ENCODE peak calls at places on chromosomes 16 and 17, in eight cellular contexts. O is B cell, X is glutamatergic neuron, N is HFFc6, Q is psoas muscle, W is bronchial epithelial cell, U is progenitor cell of endocrine pancreas, M is GM06990. Y is an unnamed sample.

GRCh38 chr17:17425005-17425404 is 51.8 kb upstream of the MED9 start:
- DNase-seq in O (no peak), X (no peak), N (peak; percentile 24), Q (no peak), W (no peak), U (no peak), M (no peak), Y (no peak)

GRCh38 chr16:85382717-85383118 is 230.4 kb upstream of the GSE1 start:
- DNase-seq in O (no peak), X (peak; percentile 11), N (no peak), Q (no peak), W (no peak), U (no peak), M (no peak), Y (no peak)

GRCh38 chr16:27253526-27253930 is 15.0 kb downstream of the NSMCE1 start:
- DNase-seq in O (no peak), X (no peak), N (peak; percentile 84), Q (no peak), W (peak; percentile 89), U (no peak), M (no peak), Y (peak; percentile 44)

GRCh38 chr17:37148171-37148570 is 199.4 kb downstream of the AATF start:
- DNase-seq in O (no peak), X (no peak), N (no peak), Q (no peak), W (no peak), U (no peak), M (no peak), Y (no peak)

GRCh38 chr16:13959626-13960025 is 39.7 kb downstream of the ERCC4 start:
- DNase-seq in O (no peak), X (no peak), N (no peak), Q (no peak), W (peak; percentile 66), U (no peak), M (no peak), Y (no peak)

GRCh38 chr16:74279266-74279665 is 17.3 kb upstream of the PSMD7 start:
- DNase-seq in O (no peak), X (no peak), N (no peak), Q (no peak), W (no peak), U (no peak), M (no peak), Y (no peak)

GRCh38 chr17:39705786-39706348 is 6.0 kb downstream of the ERBB2 start:
- DNase-seq in O (no peak), X (no peak), N (no peak), Q (no peak), W (peak; percentile 86), U (no peak), M (no peak), Y (no peak)

GRCh38 chr16:8346291-8346690 is 244.0 kb downstream of the TMEM114 start:
- DNase-seq in O (no peak), X (no peak), N (no peak), Q (no peak), W (no peak), U (peak; percentile 48), M (no peak), Y (peak; percentile 3)

GRCh38 chr16:3158498-3159314 is 23.9 kb downstream of the ZNF213 start:
- DNase-seq in O (peak; percentile 98), X (peak; percentile 63), N (peak; percentile 83), Q (peak; percentile 82), W (peak; percentile 75), U (peak; percentile 58), M (peak; percentile 92), Y (peak; percentile 91)

GRCh38 chr17:9700754-9701476 is 55.6 kb downstream of the USP43 start:
- DNase-seq in O (no peak), X (no peak), N (no peak), Q (no peak), W (no peak), U (no peak), M (no peak), Y (no peak)

GRCh38 chr16:2776500-2777139 is 460 bp downstream of the ELOB start:
- DNase-seq in O (peak; percentile 64), X (peak; percentile 46), N (no peak), Q (no peak), W (no peak), U (no peak), M (peak; percentile 63), Y (peak; percentile 58)

GRCh38 chr16:29789775-29790182 is 772 bp upstream of the KIF22 start:
- DNase-seq in O (no peak), X (no peak), N (no peak), Q (no peak), W (no peak), U (no peak), M (no peak), Y (no peak)

DNA sequence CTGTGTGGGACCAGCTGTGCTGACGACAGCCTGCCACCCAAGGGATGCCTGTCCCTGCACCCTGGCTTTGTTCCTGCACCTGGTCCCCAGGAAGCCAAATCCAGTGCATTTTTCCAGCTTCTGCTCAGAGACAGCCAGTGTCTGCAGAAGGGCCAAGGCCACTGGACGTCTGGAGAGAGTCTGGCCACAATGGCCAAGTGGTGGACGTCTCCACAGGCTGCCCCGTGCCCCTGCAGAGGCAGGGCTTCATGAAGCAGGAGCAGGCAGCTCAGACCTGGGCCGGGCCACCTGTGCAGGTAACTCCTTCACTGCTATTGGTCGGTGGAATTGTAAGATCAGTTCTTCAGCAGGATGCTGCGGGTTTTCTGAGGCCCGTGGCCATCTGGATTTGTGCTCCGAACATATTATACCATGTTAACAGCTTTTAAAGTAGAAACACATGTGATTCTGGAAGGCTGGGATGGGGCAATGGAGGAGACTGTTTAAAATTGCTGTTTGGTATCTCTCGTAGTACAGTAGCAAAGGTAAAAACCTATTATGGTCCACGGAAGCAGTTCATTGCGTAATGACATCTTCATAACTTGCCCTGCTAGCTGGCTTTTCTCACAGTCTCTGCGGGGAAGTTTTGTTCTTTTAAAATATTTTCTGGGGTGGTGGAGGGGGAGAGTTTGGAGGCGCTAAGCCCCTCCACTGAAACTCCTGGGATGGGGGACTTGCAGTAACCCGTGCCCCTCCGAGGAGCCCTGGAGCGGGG is 185.3 kb downstream of the CCDC182 start:
- DNase-seq in O (no peak), X (no peak), N (no peak), Q (no peak), W (no peak), U (no peak), M (no peak), Y (no peak)
- TF ChIP-seq CTCF in O (no peak), X (no peak), N (no peak), Q (no peak), W (no peak), U (no peak), M (no peak), Y (no peak)

GRCh38 chr17:2935622-2936021 is 127.8 kb downstream of the OR1D5 start:
- DNase-seq in O (no peak), X (no peak), N (no peak), Q (no peak), W (no peak), U (no peak), M (no peak), Y (no peak)

GRCh38 chr17:2936351-2936750 is 127.1 kb downstream of the OR1D5 start:
- DNase-seq in O (no peak), X (no peak), N (no peak), Q (no peak), W (no peak), U (no peak), M (no peak), Y (no peak)

GRCh38 chr17:2936771-2937321 is 126.6 kb downstream of the OR1D5 start:
- DNase-seq in O (no peak), X (no peak), N (no peak), Q (no peak), W (no peak), U (no peak), M (no peak), Y (no peak)

GRCh38 chr17:2939714-2940351 is 123.6 kb downstream of the OR1D5 start:
- DNase-seq in O (no peak), X (no peak), N (no peak), Q (no peak), W (no peak), U (no peak), M (no peak), Y (no peak)

DNA sequence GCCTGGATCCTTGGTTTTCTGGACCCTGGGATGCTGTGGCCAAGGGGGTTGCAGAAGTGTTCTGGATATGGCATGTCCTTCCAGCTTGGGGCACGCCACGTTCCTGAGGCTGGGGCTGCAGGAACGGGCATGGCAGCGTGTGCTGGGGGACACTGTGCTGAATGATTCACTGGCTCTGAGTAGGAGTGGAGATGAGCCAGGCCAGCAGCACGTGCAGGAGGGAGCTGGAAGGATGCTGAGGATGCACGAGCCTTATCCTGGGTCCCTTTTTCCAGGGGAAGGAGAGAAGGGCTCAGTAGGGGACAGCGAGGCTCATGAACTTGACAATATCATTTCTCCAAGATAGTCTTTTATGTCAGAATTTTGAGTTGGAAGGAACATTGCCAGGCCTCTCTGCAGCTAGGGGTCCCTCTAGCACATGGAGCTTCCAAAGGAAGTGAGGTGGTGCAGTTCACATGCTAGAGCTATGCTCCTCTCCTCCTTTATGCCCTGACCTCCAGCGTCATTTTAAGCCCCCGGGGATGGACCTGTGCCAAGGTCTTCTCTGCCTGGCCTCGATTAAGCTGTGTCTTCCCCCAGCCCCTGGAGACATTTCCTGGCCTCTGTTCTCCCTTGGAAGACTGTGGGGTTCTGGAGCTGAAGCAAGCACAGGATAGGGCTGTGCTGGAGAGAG is 125.9 kb downstream of the OR1D5 start:
- DNase-seq in O (no peak), X (no peak), N (peak; percentile 38), Q (no peak), W (no peak), U (no peak), M (no peak), Y (no peak)
- TF ChIP-seq CTCF in O (no peak), X (no peak), N (peak; percentile 47), Q (no peak), W (no peak), U (no peak), M (no peak), Y (no peak)

DNA sequence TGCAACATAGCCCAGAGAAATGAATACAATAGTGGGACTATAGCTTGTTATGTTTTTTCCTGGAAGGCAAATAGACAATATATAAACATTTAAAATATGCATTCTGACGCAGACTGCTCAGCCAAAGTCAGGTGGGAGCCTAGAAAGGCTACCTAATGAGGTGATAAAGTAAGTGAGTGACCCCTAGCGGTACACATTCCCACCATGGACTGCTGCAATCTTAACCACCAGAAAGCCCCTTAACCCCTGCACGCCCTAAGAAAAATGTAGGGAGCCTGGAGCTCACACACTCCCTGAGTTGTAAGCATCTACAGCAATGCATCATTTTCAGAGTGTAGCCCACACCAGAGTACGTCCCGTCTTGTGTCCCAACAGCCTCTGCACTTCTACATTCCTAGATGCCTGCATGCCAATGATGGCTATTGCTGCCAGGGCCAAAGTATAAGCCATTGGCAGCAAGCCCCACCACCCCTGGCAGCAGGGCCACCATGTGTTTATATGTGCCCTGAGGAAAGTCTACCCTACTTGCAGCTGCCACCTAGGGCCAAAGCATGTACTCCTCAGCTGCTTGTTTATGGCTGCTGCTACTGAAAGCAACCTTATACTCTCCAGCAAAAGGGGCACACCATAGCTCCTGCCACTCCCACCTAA is 127.6 kb downstream of the KIF2B start:
- DNase-seq in O (no peak), X (no peak), N (no peak), Q (no peak), W (no peak), U (no peak), M (no peak), Y (no peak)
- TF ChIP-seq CTCF in O (no peak), X (peak; percentile 27), N (no peak), Q (peak; percentile 4), W (no peak), U (peak; percentile 58), M (no peak), Y (no peak)

DNA sequence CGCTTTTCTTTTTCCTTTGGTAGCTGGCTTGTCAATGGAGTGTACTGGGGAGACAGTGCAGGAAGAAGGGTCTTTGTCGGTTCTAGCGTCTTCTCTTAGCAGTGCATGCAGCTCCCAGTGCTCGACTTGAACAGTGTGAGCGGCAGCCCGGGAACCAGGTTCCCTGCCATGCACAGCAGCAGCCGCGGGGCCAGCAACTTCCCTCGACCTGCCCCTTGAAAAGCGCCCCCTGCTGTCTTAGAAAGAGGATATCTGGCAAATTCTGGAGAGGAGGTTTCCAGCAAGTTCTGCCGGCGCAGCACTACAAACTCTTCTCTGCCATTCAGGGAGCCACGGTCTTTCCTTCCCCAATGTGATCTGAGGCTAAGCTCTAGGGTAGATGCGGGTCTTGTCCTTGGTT is 451.5 kb downstream of the PMP22 start:
- DNase-seq in O (no peak), X (peak; percentile 59), N (no peak), Q (no peak), W (no peak), U (no peak), M (no peak), Y (peak; percentile 36)
- TF ChIP-seq CTCF in O (peak; percentile 46), X (peak; percentile 61), N (peak; percentile 48), Q (no peak), W (no peak), U (peak; percentile 32), M (no peak), Y (peak; percentile 33)

Y was measured in activated CD8-positive, alpha-beta T cell treated with anti-CD3 and anti-CD28 coated beads for 36 hours.